ENCODE peak calls at places on chromosomes 5 and 9, in four cellular contexts. Q, B, G and S are unnamed samples.

GRCh38 chr5:154444559-154445421 is 1.0 kb upstream of the SAP30L start:
- DNase-seq in Q (peak), B (no peak), G (peak), S (peak)

GRCh38 chr9:130912932-130913598 is 16.5 kb upstream of the QRFP start:
- DNase-seq in Q (no peak), B (no peak), G (no peak), S (no peak)

GRCh38 chr5:134141346-134142050 is 27.0 kb downstream of the TCF7 start:
- DNase-seq in Q (no peak), B (no peak), G (no peak), S (no peak)

GRCh38 chr9:93028448-93029006 is 30.0 kb upstream of the SUSD3 start:
- DNase-seq in Q (no peak), B (peak), G (no peak), S (peak)

GRCh38 chr9:127950513-127951210 is 13.0 kb upstream of the DPM2 start:
- DNase-seq in Q (no peak), B (no peak), G (no peak), S (no peak)

GRCh38 chr9:95005276-95006141 is 279.0 kb downstream of the AOPEP start:
- DNase-seq in Q (no peak), B (no peak), G (peak), S (no peak)

GRCh38 chr9:130698514-130698913 is 4.9 kb downstream of the EXOSC2 start:
- DNase-seq in Q (no peak), B (no peak), G (no peak), S (no peak)

GRCh38 chr9:37284631-37285030 is 137.9 kb upstream of the GRHPR start:
- DNase-seq in Q (no peak), B (no peak), G (no peak), S (no peak)

GRCh38 chr5:138032028-138032571 is 779 bp downstream of the FAM13B start:
- DNase-seq in Q (peak), B (peak), G (peak), S (peak)

DNA sequence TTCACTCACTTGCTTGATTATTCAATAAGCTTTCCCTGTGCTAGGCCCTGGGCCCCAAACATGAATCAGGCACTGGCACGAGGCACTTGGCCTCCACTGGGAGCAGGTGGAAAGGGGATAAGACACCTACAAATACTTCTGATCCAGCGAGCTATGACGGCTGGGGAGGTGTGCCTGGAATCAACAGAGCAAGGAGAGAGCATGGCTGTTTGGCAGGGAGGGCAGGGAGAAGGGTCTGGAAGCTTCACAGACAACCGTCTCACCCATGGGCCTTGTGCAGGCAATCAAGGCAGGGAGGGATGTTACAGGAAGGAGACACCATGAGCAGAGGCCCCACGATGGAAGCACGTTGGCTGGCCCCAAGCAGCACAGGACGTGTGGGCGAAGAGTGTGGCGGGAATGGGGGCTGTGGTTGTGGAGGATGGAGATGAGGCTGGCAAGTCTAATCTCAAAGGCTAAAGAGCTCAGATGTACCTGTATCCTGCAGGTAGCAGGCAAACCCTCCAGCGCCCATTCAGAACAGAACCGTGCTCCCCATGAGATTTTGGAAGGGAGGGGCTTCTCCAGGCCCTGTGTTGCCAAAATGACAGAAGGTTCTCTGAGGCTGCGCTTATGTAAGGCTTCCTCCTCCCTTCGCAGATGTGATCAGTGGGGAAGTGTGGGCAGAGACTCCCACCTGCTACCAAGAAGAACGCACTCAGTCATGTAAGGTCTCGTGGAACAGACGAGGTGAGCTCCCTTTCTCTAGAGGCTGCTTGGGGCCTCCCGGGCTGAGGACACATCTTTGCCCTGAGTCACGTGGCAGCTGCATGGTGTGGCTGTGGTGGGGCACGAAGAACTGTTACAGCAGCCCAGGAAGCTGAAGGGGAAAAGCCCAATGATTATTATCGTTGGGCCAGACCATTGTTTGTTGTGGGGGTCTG is 189.7 kb downstream of the DAB2IP start:
- DNase-seq in Q (no peak), B (no peak), G (no peak), S (peak)
- TF ChIP-seq SPI1 in Q (no peak), B (no peak), G (no peak), S (peak)

GRCh38 chr5:19910131-19910530 is 77.9 kb downstream of the CDH18 start:
- DNase-seq in Q (no peak), B (no peak), G (no peak), S (no peak)
- TF ChIP-seq SPI1 in Q (no peak), B (no peak), G (no peak), S (peak)

GRCh38 chr5:141701341-141702119 is 19.5 kb upstream of the ARAP3 start:
- DNase-seq in Q (no peak), B (peak), G (no peak), S (no peak)
- TF ChIP-seq SPI1 in Q (no peak), B (no peak), G (no peak), S (no peak)

GRCh38 chr5:11329676-11330075 is 568.6 kb upstream of the DAP start:
- DNase-seq in Q (no peak), B (no peak), G (no peak), S (no peak)

GRCh38 chr5:11319851-11320580 is 559.0 kb upstream of the DAP start:
- DNase-seq in Q (no peak), B (no peak), G (no peak), S (no peak)

GRCh38 chr5:11322133-11322532 is 561.1 kb upstream of the DAP start:
- DNase-seq in Q (no peak), B (no peak), G (no peak), S (peak)

GRCh38 chr5:11324521-11325289 is 563.7 kb upstream of the DAP start:
- DNase-seq in Q (no peak), B (no peak), G (no peak), S (no peak)
- TF ChIP-seq SPI1 in Q (no peak), B (no peak), G (no peak), S (no peak)

DNA sequence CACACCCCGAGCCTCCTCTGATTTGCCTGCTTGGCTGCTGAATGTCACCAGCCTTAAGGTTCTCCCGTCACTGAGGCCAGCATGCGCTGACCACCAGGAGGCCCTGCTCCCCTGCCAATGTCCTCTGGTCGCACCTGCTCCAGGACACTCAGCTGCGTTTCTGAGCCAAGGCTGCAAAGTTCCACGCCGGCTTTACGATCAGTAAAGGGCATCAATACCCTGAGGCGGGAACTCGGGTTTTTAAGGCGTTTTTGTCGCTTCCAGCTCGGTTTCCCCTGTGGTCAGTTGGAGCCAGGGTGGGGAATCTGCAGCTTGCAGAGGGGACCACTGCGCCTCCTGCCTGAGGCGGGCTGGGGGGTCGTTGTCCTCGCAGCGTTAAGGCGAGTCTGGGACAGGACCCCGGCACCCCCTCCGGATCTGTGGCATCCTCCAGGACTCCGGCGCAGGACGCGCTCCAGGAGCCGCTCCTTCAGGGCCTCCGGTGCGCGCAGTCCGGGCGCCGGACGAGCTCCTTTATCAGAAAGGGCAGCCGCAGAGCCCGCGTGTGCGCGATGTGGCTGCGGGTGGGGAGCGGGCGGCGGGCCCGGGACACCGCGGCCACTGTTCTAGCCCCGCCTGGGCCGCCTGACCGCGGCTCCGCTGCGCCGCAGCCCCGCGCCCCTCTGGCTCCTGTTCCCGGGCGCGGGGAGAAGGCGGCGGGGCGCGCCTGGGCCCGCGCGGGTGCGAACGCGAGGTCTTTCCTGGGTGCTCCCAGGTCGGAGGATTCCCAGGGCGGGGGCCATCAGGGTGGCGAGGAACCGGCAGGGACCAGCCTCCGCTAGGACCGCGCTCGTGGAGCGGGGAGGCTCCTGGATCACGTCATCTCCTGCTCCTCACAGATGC is 24.2 kb upstream of the FLT4 start:
- DNase-seq in Q (no peak), B (no peak), G (peak), S (no peak)
- TF ChIP-seq SPI1 in Q (no peak), B (no peak), G (no peak), S (no peak)

GRCh38 chr5:148384389-148384756 is 615 bp downstream of the FBXO38 start:
- DNase-seq in Q (no peak), B (no peak), G (peak), S (no peak)

GRCh38 chr5:148383564-148384388 is at the start of gene FBXO38:
- DNase-seq in Q (peak), B (peak), G (peak), S (peak)

GRCh38 chr5:148381906-148382305 is 1.9 kb upstream of the FBXO38 start:
- DNase-seq in Q (no peak), B (no peak), G (no peak), S (no peak)

GRCh38 chr5:148385094-148385493 is 1.3 kb downstream of the FBXO38 start:
- DNase-seq in Q (no peak), B (no peak), G (no peak), S (no peak)

GRCh38 chr5:148382961-148383360 is 797 bp upstream of the FBXO38 start:
- DNase-seq in Q (no peak), B (no peak), G (no peak), S (no peak)
- TF ChIP-seq SPI1 in Q (no peak), B (no peak), G (no peak), S (no peak)

GRCh38 chr5:109080481-109080880 is 329.3 kb downstream of the PJA2 start:
- DNase-seq in Q (no peak), B (no peak), G (no peak), S (no peak)

GRCh38 chr5:109083937-109084336 is 325.8 kb downstream of the PJA2 start:
- DNase-seq in Q (no peak), B (no peak), G (no peak), S (no peak)

GRCh38 chr5:109078448-109078847 is 330.8 kb downstream of the FER start:
- DNase-seq in Q (no peak), B (no peak), G (no peak), S (no peak)

GRCh38 chr5:109076741-109077140 is 329.0 kb downstream of the FER start:
- DNase-seq in Q (no peak), B (no peak), G (no peak), S (no peak)

GRCh38 chr5:109080896-109081295 is 328.9 kb downstream of the PJA2 start:
- DNase-seq in Q (no peak), B (no peak), G (no peak), S (no peak)
- TF ChIP-seq SPI1 in Q (no peak), B (no peak), G (no peak), S (peak)

GRCh38 chr5:102690910-102691309 is 64.2 kb upstream of the PAM start:
- DNase-seq in Q (no peak), B (no peak), G (no peak), S (no peak)

DNA sequence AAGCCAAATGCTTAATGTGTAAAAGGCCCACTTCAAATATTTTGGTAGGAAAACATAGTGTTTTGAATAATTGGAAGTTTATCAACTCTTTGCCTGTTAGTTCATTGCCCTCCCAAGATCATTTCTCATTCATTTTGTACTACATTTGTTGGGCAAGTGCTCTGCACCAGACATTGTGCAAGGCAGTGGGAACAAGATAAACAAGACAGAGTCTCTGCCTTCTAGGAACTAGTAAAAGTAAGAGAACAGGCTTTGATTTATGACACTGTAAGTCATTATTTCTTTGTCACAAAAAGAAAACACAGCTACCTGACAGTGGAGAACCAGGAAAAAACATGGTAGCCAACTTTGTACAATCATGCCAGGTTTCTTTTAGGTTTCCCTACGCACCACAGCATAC is 63.7 kb upstream of the PAM start:
- DNase-seq in Q (no peak), B (no peak), G (no peak), S (no peak)
- TF ChIP-seq SPI1 in Q (no peak), B (no peak), G (no peak), S (no peak)

GRCh38 chr9:75964431-75964830 is 74.0 kb downstream of the PCSK5 start:
- DNase-seq in Q (no peak), B (no peak), G (no peak), S (no peak)
- TF ChIP-seq SPI1 in Q (no peak), B (no peak), G (no peak), S (no peak)

GRCh38 chr5:96433066-96433447 is at the start of gene PCSK1:
- DNase-seq in Q (no peak), B (no peak), G (no peak), S (no peak)
- TF ChIP-seq SPI1 in Q (no peak), B (no peak), G (no peak), S (no peak)